ENCODE peak calls at places on chromosomes 6 and 20, in seven cellular contexts. J, D, G, X, F, C and L are unnamed samples.

GRCh38 chr20:33914871-33915270 is 78.8 kb upstream of the RALY start:
- DNase-seq in J (peak), D (no peak), G (peak), X (peak), F (peak), C (no peak), L (no peak)

GRCh38 chr6:14664616-14665315 is 547.2 kb downstream of the CD83 start:
- DNase-seq in J (no peak), D (no peak), G (peak), X (peak), F (no peak), C (peak), L (no peak)

GRCh38 chr20:45845452-45845851 is 11.7 kb downstream of the ACOT8 start:
- DNase-seq in J (no peak), D (no peak), G (no peak), X (no peak), F (no peak), C (no peak), L (no peak)

GRCh38 chr6:108737594-108738546 is 110.4 kb upstream of the ARMC2 start:
- DNase-seq in J (peak), D (peak), G (peak), X (peak), F (peak), C (no peak), L (no peak)

GRCh38 chr6:132768051-132768517 is 10.4 kb upstream of the VNN2 start:
- DNase-seq in J (no peak), D (peak), G (no peak), X (no peak), F (no peak), C (peak), L (peak)

GRCh38 chr6:1424306-1424927 is 35.0 kb downstream of the FOXF2 start:
- DNase-seq in J (peak), D (peak), G (peak), X (no peak), F (peak), C (peak), L (no peak)

GRCh38 chr20:52010541-52010940 is 181.0 kb downstream of the ZFP64 start:
- DNase-seq in J (no peak), D (no peak), G (no peak), X (no peak), F (no peak), C (no peak), L (no peak)

GRCh38 chr6:166733900-166734299 is 106.8 kb upstream of the RPS6KA2 start:
- DNase-seq in J (no peak), D (no peak), G (no peak), X (no peak), F (no peak), C (no peak), L (no peak)